ENCODE peak calls at places on chromosomes 3 and 15, in five cellular contexts. K is tibial nerve, L is thyroid gland, Z is left ventricle myocardium inferior, D is astrocyte. O is an unnamed sample.

GRCh38 chr3:173911446-173911845 is 513.9 kb downstream of the NLGN1 start:
- DNase-seq in K (no peak), L (no peak), Z (no peak), D (peak), O (no peak)

GRCh38 chr15:28885630-28886430 is at the start of gene APBA2:
- DNase-seq in K (no peak), L (peak), Z (no peak), D (peak), O (no peak)

GRCh38 chr15:49817100-49817499 is 196.3 kb downstream of the DTWD1 start:
- DNase-seq in K (no peak), L (no peak), Z (no peak), D (peak), O (no peak)

GRCh38 chr3:10550705-10551104 is 45.3 kb upstream of the ATP2B2 start:
- DNase-seq in K (no peak), L (no peak), Z (no peak), D (no peak), O (no peak)

GRCh38 chr3:123421353-123422174 is 27.3 kb downstream of the ADCY5 start:
- DNase-seq in K (peak), L (peak), Z (peak), D (peak), O (peak)

GRCh38 chr3:117868766-117869165 is 1159.2 kb downstream of the TUSC7 start:
- DNase-seq in K (no peak), L (no peak), Z (no peak), D (peak), O (no peak)

GRCh38 chr15:51622269-51623180 is at the start of gene DMXL2:
- DNase-seq in K (peak), L (peak), Z (peak), D (peak), O (peak)

GRCh38 chr3:141860086-141860669 is 16.3 kb upstream of the ATP1B3 start:
- DNase-seq in K (no peak), L (no peak), Z (no peak), D (no peak), O (no peak)

GRCh38 chr3:21892104-21892503 is 141.1 kb upstream of the ZNF385D start:
- DNase-seq in K (no peak), L (no peak), Z (no peak), D (no peak), O (no peak)

GRCh38 chr3:107772016-107772415 is 249.3 kb downstream of the BBX start:
- DNase-seq in K (no peak), L (no peak), Z (no peak), D (no peak), O (no peak)

GRCh38 chr15:81196576-81197254 is at the start of gene IL16:
- DNase-seq in K (no peak), L (no peak), Z (no peak), D (no peak), O (no peak)

GRCh38 chr3:32045091-32045964 is 61.1 kb upstream of the GPD1L start:
- DNase-seq in K (no peak), L (peak), Z (no peak), D (peak), O (peak)

GRCh38 chr15:85810075-85810474 is 15.3 kb upstream of the KLHL25 start:
- DNase-seq in K (no peak), L (no peak), Z (no peak), D (no peak), O (no peak)

GRCh38 chr15:96333194-96334016 is 2.9 kb downstream of the NR2F2 start:
- DNase-seq in K (no peak), L (peak), Z (no peak), D (peak), O (no peak)

GRCh38 chr15:95326689-95327525 is 1003.6 kb upstream of the NR2F2 start:
- DNase-seq in K (peak), L (peak), Z (no peak), D (no peak), O (no peak)

GRCh38 chr15:46166750-46167149 is 531.9 kb downstream of the SQOR start:
- DNase-seq in K (no peak), L (no peak), Z (no peak), D (no peak), O (no peak)

GRCh38 chr15:34810455-34811146 is 15.3 kb upstream of the ACTC1 start:
- DNase-seq in K (no peak), L (no peak), Z (no peak), D (peak), O (no peak)

GRCh38 chr3:173977747-173978146 is 580.2 kb downstream of the NLGN1 start:
- DNase-seq in K (no peak), L (no peak), Z (no peak), D (peak), O (no peak)

GRCh38 chr15:65212097-65212496 is 824 bp upstream of the CILP start:
- DNase-seq in K (no peak), L (no peak), Z (no peak), D (no peak), O (no peak)

GRCh38 chr3:97958396-97958795 is 13.8 kb downstream of the RIOX2 start:
- DNase-seq in K (no peak), L (peak), Z (no peak), D (peak), O (no peak)

GRCh38 chr3:154690413-154690812 is 260.4 kb upstream of the GPR149 start:
- DNase-seq in K (no peak), L (no peak), Z (no peak), D (no peak), O (no peak)

GRCh38 chr3:120795959-120796358 is 53.4 kb downstream of the GTF2E1 start:
- DNase-seq in K (no peak), L (no peak), Z (no peak), D (no peak), O (no peak)

GRCh38 chr3:4351164-4351855 is 48.1 kb downstream of the SETMAR start:
- DNase-seq in K (no peak), L (no peak), Z (no peak), D (peak), O (no peak)

GRCh38 chr3:72337480-72337855 is 510.8 kb downstream of the SHQ1 start:
- DNase-seq in K (no peak), L (no peak), Z (no peak), D (no peak), O (no peak)

GRCh38 chr3:151011427-151011826 is 38.9 kb upstream of the CLRN1 start:
- DNase-seq in K (no peak), L (peak), Z (no peak), D (peak), O (no peak)

GRCh38 chr15:51342249-51342999 is 969 bp downstream of the GLDN start:
- DNase-seq in K (no peak), L (no peak), Z (no peak), D (no peak), O (no peak)

GRCh38 chr3:134721214-134721613 is 70.4 kb upstream of the KY start:
- DNase-seq in K (no peak), L (no peak), Z (no peak), D (no peak), O (no peak)

GRCh38 chr3:31275038-31275562 is 257.6 kb upstream of the STT3B start:
- DNase-seq in K (no peak), L (no peak), Z (no peak), D (peak), O (no peak)

GRCh38 chr3:195086885-195087284 is 184.1 kb downstream of the XXYLT1 start:
- DNase-seq in K (no peak), L (peak), Z (peak), D (no peak), O (no peak)

GRCh38 chr15:75042730-75043508 is 19.5 kb downstream of the PPCDC start:
- DNase-seq in K (peak), L (peak), Z (peak), D (peak), O (peak)

GRCh38 chr3:123384256-123384655 is 64.6 kb downstream of the ADCY5 start:
- DNase-seq in K (no peak), L (no peak), Z (no peak), D (no peak), O (no peak)

GRCh38 chr15:68256675-68257450 is 20.7 kb upstream of the FEM1B start:
- DNase-seq in K (peak), L (peak), Z (peak), D (peak), O (peak)

GRCh38 chr15:74037171-74038117 is 42.9 kb downstream of the PML start:
- DNase-seq in K (no peak), L (no peak), Z (no peak), D (no peak), O (no peak)

GRCh38 chr15:81813215-81813614 is 232.6 kb downstream of the MEX3B start:
- DNase-seq in K (no peak), L (peak), Z (no peak), D (no peak), O (no peak)

GRCh38 chr3:142963266-142964149 is at the start of gene PAQR9:
- DNase-seq in K (no peak), L (no peak), Z (peak), D (peak), O (no peak)

GRCh38 chr3:127573916-127574315 is 16.6 kb downstream of the TPRA1 start:
- DNase-seq in K (no peak), L (no peak), Z (no peak), D (no peak), O (no peak)
- H3K27ac ChIP-seq in K (no peak), L (no peak), Z (no peak), D (no peak), O (no peak)

DNA sequence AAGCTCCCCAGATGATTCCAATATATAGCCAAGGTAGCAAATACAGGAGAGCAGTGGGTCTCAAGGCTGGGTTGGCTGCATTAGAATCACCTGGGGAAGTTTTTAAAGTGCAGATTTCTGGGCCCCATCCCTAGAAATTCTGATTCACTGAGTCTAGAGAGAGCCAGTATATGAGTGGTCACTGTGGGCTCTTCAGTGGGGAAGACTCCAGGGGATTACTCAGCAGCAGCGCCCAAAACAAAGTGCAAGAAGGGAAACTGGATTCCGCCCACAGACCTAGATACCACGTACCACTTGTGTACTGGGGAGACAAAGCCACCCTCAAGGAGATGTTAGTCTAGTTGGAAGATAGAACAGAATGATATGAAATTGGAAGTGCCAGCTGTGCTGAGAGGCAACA is 40.0 kb downstream of the NME9 start:
- DNase-seq in K (no peak), L (no peak), Z (no peak), D (no peak), O (no peak)
- H3K27ac ChIP-seq in K (no peak), L (no peak), Z (no peak), D (no peak), O (no peak)

GRCh38 chr15:72474466-72474911 is 359 bp downstream of the ARIH1 start:
- DNase-seq in K (no peak), L (no peak), Z (no peak), D (no peak), O (no peak)

GRCh38 chr15:72473670-72474465 is at the start of gene ARIH1:
- DNase-seq in K (peak), L (peak), Z (peak), D (peak), O (peak)

GRCh38 chr15:72474912-72475601 is 927 bp downstream of the ARIH1 start:
- DNase-seq in K (peak), L (peak), Z (peak), D (peak), O (peak)

GRCh38 chr15:72472907-72473669 is 1.0 kb upstream of the ARIH1 start:
- DNase-seq in K (no peak), L (no peak), Z (no peak), D (no peak), O (no peak)

GRCh38 chr15:72475674-72476073 is 1.5 kb downstream of the ARIH1 start:
- DNase-seq in K (no peak), L (no peak), Z (no peak), D (no peak), O (no peak)
- H3K27ac ChIP-seq in K (peak), L (peak), Z (peak), D (peak), O (peak)

DNA sequence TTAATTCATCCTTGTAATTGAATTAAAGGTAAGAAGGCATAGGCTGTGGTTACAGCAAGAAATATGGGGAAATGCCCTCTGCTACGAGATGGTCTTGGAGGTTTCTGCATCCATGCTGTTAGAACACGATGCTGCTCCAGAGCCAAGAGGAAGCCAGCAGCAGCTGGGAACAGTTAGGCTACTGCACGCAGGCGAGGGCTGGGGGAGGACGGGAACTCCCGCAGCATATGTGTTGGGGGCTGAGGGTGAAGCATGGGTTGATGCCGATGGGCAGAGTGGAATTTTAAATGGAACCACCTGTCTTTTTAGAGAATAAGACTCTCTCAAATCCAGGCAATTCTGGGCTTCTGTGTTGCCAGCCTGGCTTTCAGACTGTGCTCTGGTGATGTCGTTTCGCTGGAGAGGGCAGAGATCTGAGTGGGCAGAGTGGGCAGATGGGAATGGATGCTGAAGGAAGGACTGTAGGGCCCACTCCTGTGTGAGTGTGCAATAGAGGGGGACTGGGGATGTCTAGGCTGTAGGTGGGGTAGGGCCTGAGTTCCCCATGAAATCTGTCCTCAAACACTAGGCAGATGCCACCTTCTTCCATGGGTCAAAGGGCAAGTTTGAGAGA is 417.0 kb upstream of the TPM1 start:
- DNase-seq in K (no peak), L (no peak), Z (no peak), D (no peak), O (no peak)
- H3K27ac ChIP-seq in K (no peak), L (peak), Z (peak), D (peak), O (peak)

GRCh38 chr3:37992271-37993066 is 1.9 kb downstream of the VILL start:
- DNase-seq in K (peak), L (no peak), Z (no peak), D (no peak), O (no peak)

GRCh38 chr3:37993811-37994638 is 3.4 kb downstream of the VILL start:
- DNase-seq in K (peak), L (peak), Z (peak), D (peak), O (peak)

GRCh38 chr3:37995652-37996641 is 5.4 kb downstream of the VILL start:
- DNase-seq in K (no peak), L (no peak), Z (no peak), D (no peak), O (no peak)

GRCh38 chr3:37993067-37993809 is 2.7 kb downstream of the VILL start:
- DNase-seq in K (peak), L (no peak), Z (no peak), D (no peak), O (no peak)

DNA sequence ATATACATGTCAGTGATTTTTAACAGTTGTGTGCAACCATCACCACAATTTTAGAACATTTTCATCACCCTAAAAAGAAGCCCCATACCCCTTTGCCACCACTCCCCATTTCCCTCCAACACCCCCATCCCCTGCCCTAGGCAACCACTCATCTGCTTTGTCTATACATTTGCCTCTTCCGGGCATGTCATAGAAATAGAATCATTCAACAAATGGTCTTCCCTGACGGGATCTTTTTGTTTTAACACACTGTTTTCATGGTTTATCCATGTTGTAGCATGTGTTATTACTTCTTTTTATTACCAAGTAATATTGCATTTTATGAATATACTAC is 4.0 kb downstream of the VILL start:
- DNase-seq in K (no peak), L (no peak), Z (no peak), D (no peak), O (no peak)
- H3K27ac ChIP-seq in K (peak), L (no peak), Z (peak), D (no peak), O (peak)

DNA sequence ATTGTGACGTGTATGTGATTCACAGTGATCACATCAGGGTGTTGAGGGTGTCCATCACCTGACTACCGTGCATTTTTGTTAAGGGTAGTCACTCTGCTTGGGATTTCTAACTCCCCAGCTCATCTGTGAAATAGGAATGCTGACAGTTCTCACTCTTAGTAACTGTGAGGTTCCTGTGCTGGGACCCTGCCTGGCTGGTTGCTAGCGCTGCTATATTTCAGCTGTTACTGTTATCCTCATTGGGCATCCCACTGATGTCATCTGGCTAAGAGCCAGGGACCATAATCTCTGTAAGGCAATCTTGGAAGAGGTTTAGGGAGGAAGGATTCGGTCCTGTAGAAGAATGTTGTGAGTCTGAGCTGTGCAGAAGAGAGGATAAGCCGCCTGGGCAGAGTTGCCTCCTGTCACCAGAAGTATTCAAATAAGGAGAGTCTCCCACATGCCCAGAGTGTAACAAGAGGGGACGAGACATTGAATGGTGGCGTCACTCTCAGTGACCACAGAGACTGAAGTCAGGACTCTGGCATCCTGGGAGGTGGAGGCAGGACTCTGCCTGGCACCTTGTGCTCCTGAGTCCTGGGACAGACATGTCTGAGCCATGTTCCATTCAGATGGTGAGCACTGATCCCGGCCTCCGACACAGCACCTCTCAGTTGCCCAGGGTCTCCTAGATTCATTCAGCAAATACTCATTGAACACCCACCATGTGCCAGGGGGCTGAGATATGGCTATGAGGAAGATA is 52.2 kb downstream of the FBLN2 start:
- DNase-seq in K (no peak), L (no peak), Z (no peak), D (peak), O (no peak)
- H3K27ac ChIP-seq in K (no peak), L (no peak), Z (no peak), D (no peak), O (no peak)

DNA sequence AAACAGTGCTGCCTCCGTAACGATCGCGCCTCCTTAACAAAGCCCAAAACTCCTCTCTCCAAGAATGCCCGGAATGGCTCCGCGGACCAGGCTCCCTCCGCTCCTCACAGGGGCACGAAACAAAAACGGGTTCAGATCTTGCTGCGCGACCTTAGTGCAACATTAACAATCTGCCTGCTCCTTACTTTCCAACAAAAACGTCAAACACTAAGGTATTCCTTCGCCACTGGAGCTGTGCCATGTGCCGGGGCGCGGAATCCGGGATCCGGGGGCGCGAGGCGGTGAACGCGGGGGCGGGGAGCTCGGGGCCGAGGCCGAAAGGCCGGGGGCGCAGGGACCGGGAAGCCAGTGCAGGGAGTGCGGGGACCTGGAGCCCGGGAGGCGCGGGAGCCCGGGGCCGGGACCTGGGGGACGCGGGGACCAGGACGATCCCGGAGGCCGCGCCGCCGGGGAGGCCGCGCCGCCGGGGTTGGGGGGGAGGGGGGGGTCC is 424 bp downstream of the CYFIP1 start:
- DNase-seq in K (no peak), L (peak), Z (no peak), D (no peak), O (no peak)
- H3K27ac ChIP-seq in K (peak), L (peak), Z (peak), D (peak), O (no peak)

O was measured in caudate nucleus.